ENCODE peak calls at places on chromosome 9, in five cellular contexts. One of them, this sample, is unnamed.
A peak's percentile ranks its signal among the peaks of the same experiment; 100 is the strongest.

GRCh38 chr9:116716441-116716840 is 29.3 kb downstream of the TRIM32 start:
- DNase-seq in K562: no peak
- DNase-seq in HCT116: no peak
- DNase-seq in neural progenitor cell: no peak
- DNase-seq in fibroblast of lung: peak; percentile 7
- DNase-seq in this sample: no peak

GRCh38 chr9:21585756-21586752 is 103.9 kb upstream of the IFNE start:
- DNase-seq in HCT116: no peak
- DNase-seq in K562: no peak
- DNase-seq in fibroblast of lung: no peak
- DNase-seq in neural progenitor cell: no peak
- DNase-seq in this sample: no peak

GRCh38 chr9:6552033-6552737 is 93.3 kb downstream of the GLDC start:
- DNase-seq in neural progenitor cell: no peak
- DNase-seq in fibroblast of lung: peak; percentile 76
- DNase-seq in K562: no peak
- DNase-seq in HCT116: no peak
- DNase-seq in this sample: no peak

GRCh38 chr9:38171926-38172325 is 102.9 kb upstream of the SHB start:
- DNase-seq in HCT116: no peak
- DNase-seq in neural progenitor cell: no peak
- DNase-seq in fibroblast of lung: no peak
- DNase-seq in K562: no peak
- DNase-seq in this sample: no peak

GRCh38 chr9:72297516-72297915 is 67.5 kb downstream of the ZFAND5 start:
- DNase-seq in HCT116: no peak
- DNase-seq in neural progenitor cell: no peak
- DNase-seq in fibroblast of lung: no peak
- DNase-seq in K562: no peak
- DNase-seq in this sample: peak; percentile 23

GRCh38 chr9:105142406-105143092 is 101.9 kb upstream of the SLC44A1 start:
- DNase-seq in HCT116: no peak
- DNase-seq in neural progenitor cell: no peak
- DNase-seq in K562: no peak
- DNase-seq in fibroblast of lung: peak; percentile 90
- DNase-seq in this sample: no peak

GRCh38 chr9:90914868-90915483 is 113.4 kb downstream of the SYK start:
- DNase-seq in K562: peak; percentile 74
- DNase-seq in neural progenitor cell: peak; percentile 86
- DNase-seq in fibroblast of lung: peak; percentile 63
- DNase-seq in HCT116: peak; percentile 66
- DNase-seq in this sample: peak; percentile 89

GRCh38 chr9:134049236-134049635 is 18.6 kb downstream of the BRD3 start:
- DNase-seq in fibroblast of lung: no peak
- DNase-seq in neural progenitor cell: no peak
- DNase-seq in K562: no peak
- DNase-seq in HCT116: no peak
- DNase-seq in this sample: no peak

GRCh38 chr9:14868418-14868771 is 41.8 kb downstream of the FREM1 start:
- DNase-seq in fibroblast of lung: no peak
- DNase-seq in K562: no peak
- DNase-seq in neural progenitor cell: no peak
- DNase-seq in HCT116: no peak
- DNase-seq in this sample: no peak

GRCh38 chr9:122642226-122642625 is 15.2 kb downstream of the OR1B1 start:
- DNase-seq in neural progenitor cell: no peak
- DNase-seq in HCT116: no peak
- DNase-seq in K562: no peak
- DNase-seq in fibroblast of lung: peak; percentile 0
- DNase-seq in this sample: no peak

GRCh38 chr9:113648048-113648447 is 184.5 kb downstream of the RGS3 start:
- DNase-seq in neural progenitor cell: no peak
- DNase-seq in HCT116: no peak
- DNase-seq in K562: no peak
- DNase-seq in fibroblast of lung: no peak
- DNase-seq in this sample: no peak

GRCh38 chr9:105646879-105647594 is 15.2 kb upstream of the TAL2 start:
- DNase-seq in fibroblast of lung: no peak
- DNase-seq in neural progenitor cell: peak; percentile 61
- DNase-seq in K562: peak; percentile 72
- DNase-seq in HCT116: no peak
- DNase-seq in this sample: no peak

GRCh38 chr9:98488578-98489312 is 220.0 kb downstream of the GABBR2 start:
- DNase-seq in HCT116: no peak
- DNase-seq in neural progenitor cell: no peak
- DNase-seq in K562: no peak
- DNase-seq in fibroblast of lung: peak; percentile 99
- DNase-seq in this sample: peak; percentile 40

GRCh38 chr9:70601000-70601929 is 186.8 kb upstream of the KLF9 start:
- DNase-seq in K562: no peak
- DNase-seq in fibroblast of lung: peak; percentile 100
- DNase-seq in neural progenitor cell: no peak
- DNase-seq in HCT116: no peak
- DNase-seq in this sample: peak; percentile 87

GRCh38 chr9:132586830-132587483 is 4.6 kb downstream of the BARHL1 start:
- DNase-seq in K562: no peak
- DNase-seq in fibroblast of lung: no peak
- DNase-seq in neural progenitor cell: peak; percentile 60
- DNase-seq in HCT116: no peak
- DNase-seq in this sample: no peak

GRCh38 chr9:132588501-132589147 is 6.2 kb downstream of the BARHL1 start:
- DNase-seq in HCT116: no peak
- DNase-seq in K562: no peak
- DNase-seq in fibroblast of lung: no peak
- DNase-seq in neural progenitor cell: peak; percentile 73
- DNase-seq in this sample: no peak

GRCh38 chr9:132585954-132586829 is 3.8 kb downstream of the BARHL1 start:
- DNase-seq in fibroblast of lung: no peak
- DNase-seq in K562: no peak
- DNase-seq in HCT116: no peak
- DNase-seq in neural progenitor cell: peak; percentile 65
- DNase-seq in this sample: no peak

GRCh38 chr9:132588098-132588497 is 5.7 kb downstream of the BARHL1 start:
- DNase-seq in K562: no peak
- DNase-seq in neural progenitor cell: no peak
- DNase-seq in fibroblast of lung: no peak
- DNase-seq in HCT116: no peak
- DNase-seq in this sample: no peak

DNA sequence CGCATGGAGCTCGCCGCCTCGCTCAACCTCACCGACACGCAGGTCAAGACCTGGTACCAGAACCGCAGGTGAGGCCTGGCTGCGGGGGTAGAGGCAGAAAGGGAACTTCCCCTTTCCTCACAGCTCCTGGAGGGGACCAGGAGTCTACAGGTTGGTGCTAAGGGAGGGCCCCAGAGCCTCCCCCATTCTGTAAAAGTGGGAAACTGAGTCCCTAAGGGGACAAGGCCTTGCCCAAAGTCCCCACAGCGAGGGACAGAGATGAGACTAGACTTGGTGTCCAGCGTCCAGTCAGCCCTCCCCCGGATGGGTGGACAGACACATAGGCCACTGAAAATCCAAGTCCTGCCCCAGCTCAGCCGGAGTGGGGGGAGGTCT is 5.1 kb downstream of the BARHL1 start:
- DNase-seq in fibroblast of lung: no peak
- DNase-seq in HCT116: no peak
- DNase-seq in K562: no peak
- DNase-seq in neural progenitor cell: no peak
- DNase-seq in this sample: no peak
- TF ChIP-seq EZH2 in fibroblast of lung: peak; percentile 74
- TF ChIP-seq EZH2 in HCT116: no peak
- TF ChIP-seq EZH2 in K562: no peak
- TF ChIP-seq EZH2 in neural progenitor cell: no peak
- TF ChIP-seq EZH2 in this sample: peak; percentile 10

GRCh38 chr9:95515272-95516113 is 1.3 kb downstream of the PTCH1 start:
- DNase-seq in neural progenitor cell: peak; percentile 83
- DNase-seq in fibroblast of lung: no peak
- DNase-seq in HCT116: no peak
- DNase-seq in K562: no peak
- DNase-seq in this sample: peak; percentile 55
- TF ChIP-seq EZH2 in neural progenitor cell: peak; percentile 38
- TF ChIP-seq EZH2 in fibroblast of lung: no peak
- TF ChIP-seq EZH2 in HCT116: no peak
- TF ChIP-seq EZH2 in K562: no peak
- TF ChIP-seq EZH2 in this sample: no peak

GRCh38 chr9:89765211-89765610 is 160.4 kb downstream of the GADD45G start:
- DNase-seq in K562: no peak
- DNase-seq in fibroblast of lung: no peak
- DNase-seq in HCT116: no peak
- DNase-seq in neural progenitor cell: no peak
- DNase-seq in this sample: no peak
- TF ChIP-seq EZH2 in K562: no peak
- TF ChIP-seq EZH2 in fibroblast of lung: no peak
- TF ChIP-seq EZH2 in HCT116: no peak
- TF ChIP-seq EZH2 in neural progenitor cell: no peak
- TF ChIP-seq EZH2 in this sample: no peak

GRCh38 chr9:93944011-93944410 is 11.1 kb downstream of the BARX1 start:
- DNase-seq in K562: no peak
- DNase-seq in fibroblast of lung: no peak
- DNase-seq in neural progenitor cell: peak; percentile 42
- DNase-seq in HCT116: no peak
- DNase-seq in this sample: no peak

GRCh38 chr9:93947409-93948070 is 7.6 kb downstream of the BARX1 start:
- DNase-seq in neural progenitor cell: no peak
- DNase-seq in fibroblast of lung: no peak
- DNase-seq in HCT116: no peak
- DNase-seq in K562: no peak
- DNase-seq in this sample: no peak

GRCh38 chr9:93948456-93949072 is 6.6 kb downstream of the BARX1 start:
- DNase-seq in fibroblast of lung: no peak
- DNase-seq in neural progenitor cell: peak; percentile 73
- DNase-seq in K562: no peak
- DNase-seq in HCT116: no peak
- DNase-seq in this sample: no peak

GRCh38 chr9:93946338-93946712 is 8.8 kb downstream of the BARX1 start:
- DNase-seq in neural progenitor cell: no peak
- DNase-seq in HCT116: no peak
- DNase-seq in K562: no peak
- DNase-seq in fibroblast of lung: no peak
- DNase-seq in this sample: no peak

DNA sequence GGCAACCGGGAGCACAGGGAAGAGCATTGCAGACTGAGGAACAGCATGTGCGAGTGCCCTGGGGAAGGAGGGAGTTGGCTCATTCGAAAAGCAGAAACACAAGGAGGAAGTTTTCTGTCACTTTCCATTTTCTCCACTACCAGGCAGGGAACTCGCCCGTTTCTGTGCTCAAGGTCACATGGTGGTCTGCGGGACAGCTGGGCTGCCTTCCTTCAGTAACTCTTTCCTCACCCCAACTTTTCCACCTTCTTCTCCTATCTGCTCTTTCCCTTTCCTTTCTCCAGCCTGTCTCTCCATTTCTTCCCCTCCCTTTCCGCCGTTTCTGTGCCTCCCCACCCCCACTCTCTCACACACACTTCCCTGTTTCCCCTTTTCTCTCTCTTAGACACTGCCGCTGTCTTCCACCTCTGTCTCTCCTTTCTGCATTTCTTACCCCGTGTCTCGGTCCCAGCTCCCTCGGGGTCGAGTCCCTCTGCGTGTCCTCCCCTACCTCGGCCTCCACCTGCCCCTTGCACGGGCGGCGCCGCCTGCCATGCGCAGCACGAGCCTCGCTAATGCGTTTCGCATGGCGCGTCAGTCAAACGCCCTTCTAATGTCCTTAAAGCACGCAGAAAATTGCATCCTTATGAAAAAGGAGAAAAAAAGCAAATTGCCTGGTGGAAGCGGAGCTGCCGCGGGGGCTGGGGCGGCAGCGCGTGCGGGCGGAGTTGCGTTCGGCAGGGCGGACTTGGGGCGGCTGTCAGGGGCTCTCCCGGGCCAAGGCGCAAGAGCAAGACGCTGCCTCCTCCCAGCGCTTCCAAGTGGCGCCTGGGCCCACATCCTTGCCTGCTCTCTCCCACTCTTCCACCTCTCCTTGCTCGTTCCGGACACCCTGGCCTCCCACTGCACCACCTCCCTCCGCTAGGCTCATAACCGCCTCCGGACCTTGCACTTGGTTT is 9.5 kb downstream of the BARX1 start:
- DNase-seq in K562: no peak
- DNase-seq in HCT116: no peak
- DNase-seq in fibroblast of lung: no peak
- DNase-seq in neural progenitor cell: peak; percentile 44
- DNase-seq in this sample: peak; percentile 23
- TF ChIP-seq EZH2 in K562: no peak
- TF ChIP-seq EZH2 in HCT116: no peak
- TF ChIP-seq EZH2 in fibroblast of lung: peak; percentile 81
- TF ChIP-seq EZH2 in neural progenitor cell: peak; percentile 99
- TF ChIP-seq EZH2 in this sample: peak; percentile 79

DNA sequence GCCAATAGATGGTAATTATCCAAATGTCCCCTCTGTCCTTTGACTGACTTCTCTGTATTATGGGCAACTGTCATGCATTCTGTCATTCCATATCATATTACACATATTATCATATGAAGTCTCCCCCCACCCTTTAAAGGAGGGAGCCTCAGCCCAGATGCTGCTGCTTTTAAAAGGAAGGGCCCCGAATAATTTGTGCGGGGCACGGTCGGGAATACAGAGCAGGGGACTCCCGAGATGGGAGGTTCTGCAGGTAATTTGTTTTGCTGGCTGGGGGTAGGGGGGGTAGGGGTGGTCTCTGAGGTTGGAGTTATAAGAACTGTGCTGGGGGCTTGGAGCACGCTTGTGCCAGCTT is 10.1 kb upstream of the LHX2 start:
- DNase-seq in HCT116: no peak
- DNase-seq in K562: no peak
- DNase-seq in fibroblast of lung: no peak
- DNase-seq in neural progenitor cell: no peak
- DNase-seq in this sample: no peak
- TF ChIP-seq EZH2 in HCT116: no peak
- TF ChIP-seq EZH2 in K562: no peak
- TF ChIP-seq EZH2 in fibroblast of lung: no peak
- TF ChIP-seq EZH2 in neural progenitor cell: no peak
- TF ChIP-seq EZH2 in this sample: no peak

GRCh38 chr9:115138151-115138550 is 20.2 kb upstream of the TNC start:
- DNase-seq in K562: no peak
- DNase-seq in fibroblast of lung: peak; percentile 22
- DNase-seq in neural progenitor cell: no peak
- DNase-seq in HCT116: no peak
- DNase-seq in this sample: no peak
- TF ChIP-seq EZH2 in K562: no peak
- TF ChIP-seq EZH2 in fibroblast of lung: no peak
- TF ChIP-seq EZH2 in neural progenitor cell: no peak
- TF ChIP-seq EZH2 in HCT116: no peak
- TF ChIP-seq EZH2 in this sample: no peak

This sample was measured in hepatocyte.